ENCODE peak calls at places on chromosome 5, in eight cellular contexts. U is fibroblast of mammary gland, C is neural crest cell, K is fibroblast of lung, A is cardiac muscle cell, E is Calu3, R is fibroblast of the aortic adventitia, P is AG04450. H is an unnamed sample.

GRCh38 chr5:168746893-168747640 is 167.9 kb upstream of the PANK3 start:
- DNase-seq in U (no peak), C (no peak), K (no peak), A (no peak), E (no peak), R (peak), P (no peak), H (no peak)

GRCh38 chr5:176620333-176620981 is 9.9 kb downstream of the SNCB start:
- DNase-seq in U (peak), C (no peak), K (peak), A (no peak), E (no peak), R (no peak), P (no peak), H (no peak)

GRCh38 chr5:164672931-164673694 is 1167.7 kb downstream of the MAT2B start:
- DNase-seq in U (peak), C (no peak), K (peak), A (no peak), E (no peak), R (peak), P (no peak), H (no peak)

GRCh38 chr5:57216714-57217113 is 42.9 kb downstream of the GPBP1 start:
- DNase-seq in U (peak), C (no peak), K (peak), A (no peak), E (no peak), R (peak), P (no peak), H (no peak)

GRCh38 chr5:125399885-125400284 is 653.4 kb upstream of the ZNF608 start:
- DNase-seq in U (no peak), C (no peak), K (no peak), A (no peak), E (no peak), R (no peak), P (no peak), H (no peak)

GRCh38 chr5:62690421-62690820 is 111.8 kb downstream of the LRRC70 start:
- DNase-seq in U (no peak), C (no peak), K (no peak), A (no peak), E (no peak), R (no peak), P (no peak), H (no peak)

GRCh38 chr5:136087961-136088871 is 44.4 kb upstream of the SMAD5 start:
- DNase-seq in U (peak), C (no peak), K (peak), A (no peak), E (peak), R (peak), P (no peak), H (no peak)

GRCh38 chr5:14809369-14810144 is 62.0 kb downstream of the ANKH start:
- DNase-seq in U (peak), C (no peak), K (peak), A (no peak), E (peak), R (peak), P (peak), H (no peak)

GRCh38 chr5:81204205-81204604 is 28.9 kb upstream of the CKMT2 start:
- DNase-seq in U (no peak), C (no peak), K (no peak), A (no peak), E (no peak), R (no peak), P (no peak), H (no peak)

GRCh38 chr5:10724799-10725507 is 36.1 kb downstream of the DAP start:
- DNase-seq in U (peak), C (no peak), K (peak), A (no peak), E (peak), R (peak), P (peak), H (no peak)

GRCh38 chr5:132277971-132278964 is 15.9 kb upstream of the SLC22A4 start:
- DNase-seq in U (no peak), C (no peak), K (no peak), A (peak), E (no peak), R (no peak), P (no peak), H (no peak)
- TF ChIP-seq CTCF in U (no peak), C (no peak), K (no peak), A (no peak), E (no peak), R (no peak), P (no peak), H (no peak)

DNA sequence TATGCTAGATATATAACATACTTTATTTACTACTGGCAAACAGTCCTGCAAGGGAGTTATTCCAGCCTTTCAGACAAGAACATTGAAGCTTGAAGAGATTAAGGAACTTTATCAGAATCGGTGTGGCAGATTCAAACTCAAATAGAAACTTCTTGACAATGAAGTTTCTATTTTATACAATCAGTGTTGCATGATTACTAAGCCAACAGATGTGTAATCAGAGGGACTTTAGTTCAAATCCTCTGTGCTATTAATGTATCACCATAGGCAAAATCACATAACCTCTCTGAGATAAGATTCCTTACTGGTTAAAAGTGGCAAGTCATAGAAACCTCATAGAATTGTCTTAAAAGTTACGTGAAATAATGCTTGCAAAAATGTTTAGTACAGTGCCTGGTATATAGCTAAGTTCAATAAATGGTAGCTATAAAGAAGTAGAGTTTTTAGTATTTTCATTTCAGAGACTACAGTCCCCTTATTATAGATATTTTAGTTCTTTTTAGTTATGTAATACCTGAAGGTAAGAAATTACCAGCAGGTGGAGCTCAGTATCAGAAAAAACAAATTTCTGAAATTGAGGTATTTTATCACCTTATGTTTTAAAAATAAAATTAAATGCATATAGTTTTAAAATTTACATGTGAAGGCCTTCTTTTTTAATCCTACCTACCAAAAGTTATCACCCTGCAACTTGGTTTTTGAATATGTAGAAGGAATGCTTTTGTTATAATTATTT is 172.1 kb downstream of the FER start:
- DNase-seq in U (no peak), C (no peak), K (peak), A (no peak), E (no peak), R (peak), P (no peak), H (no peak)
- TF ChIP-seq CTCF in U (peak), C (peak), K (no peak), A (peak), E (no peak), R (no peak), P (no peak), H (no peak)

DNA sequence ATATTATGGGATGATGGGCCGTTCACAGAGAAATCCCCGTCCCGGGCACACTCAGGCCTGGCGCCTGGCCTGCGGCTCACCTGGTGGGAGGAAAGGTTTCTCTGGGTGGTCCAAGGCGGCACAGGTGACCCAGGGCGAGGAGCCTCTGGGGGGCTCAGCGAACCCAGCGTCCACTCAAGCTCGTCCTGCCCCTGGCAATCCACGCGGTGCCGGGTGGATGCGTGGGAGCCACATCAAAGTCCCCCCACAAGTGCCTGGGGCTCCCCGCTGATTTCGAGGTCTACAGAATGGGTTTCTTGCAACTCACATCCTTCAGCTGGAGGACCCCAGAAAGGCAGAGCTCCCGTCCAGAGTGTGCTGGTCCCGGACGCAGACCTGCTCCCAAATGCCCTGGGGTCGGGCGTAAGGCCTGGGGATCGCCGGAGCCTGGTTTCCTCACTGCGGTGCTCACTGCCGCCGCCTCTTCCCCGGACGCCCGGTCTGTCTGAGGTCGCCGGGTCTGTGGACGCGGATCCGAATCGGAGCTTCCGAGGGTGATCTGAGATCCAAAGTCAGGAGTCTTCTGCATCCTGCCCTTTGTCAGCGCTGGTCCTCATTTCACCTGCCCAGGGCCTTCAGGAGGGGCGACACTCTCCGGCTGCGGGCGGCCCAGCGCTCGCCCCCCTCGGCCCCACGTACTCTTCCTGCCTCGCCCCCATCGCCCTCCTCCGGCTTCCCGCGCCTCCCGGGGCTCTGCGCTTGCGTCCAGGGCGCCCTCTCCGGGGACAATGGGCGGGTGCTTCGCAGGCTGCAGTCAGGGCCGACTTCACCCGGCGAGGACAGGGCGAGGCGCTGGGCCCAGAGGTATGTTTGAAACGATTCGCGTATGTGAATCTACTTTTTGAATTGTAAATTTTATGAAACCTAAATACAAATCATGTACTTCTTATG is 20.0 kb upstream of the RUFY1 start:
- DNase-seq in U (peak), C (peak), K (peak), A (peak), E (no peak), R (no peak), P (no peak), H (peak)
- TF ChIP-seq CTCF in U (no peak), C (no peak), K (no peak), A (peak), E (no peak), R (peak), P (peak), H (no peak)

GRCh38 chr5:91109634-91110033 is 273.5 kb downstream of the ARRDC3 start:
- DNase-seq in U (peak), C (no peak), K (peak), A (no peak), E (no peak), R (peak), P (no peak), H (no peak)
- TF ChIP-seq CTCF in U (peak), C (no peak), K (peak), A (peak), E (no peak), R (peak), P (no peak), H (no peak)

GRCh38 chr5:65151632-65152031 is 330.1 kb downstream of the ADAMTS6 start:
- DNase-seq in U (peak), C (no peak), K (peak), A (no peak), E (no peak), R (no peak), P (no peak), H (no peak)
- TF ChIP-seq CTCF in U (no peak), C (no peak), K (no peak), A (no peak), E (no peak), R (no peak), P (no peak), H (no peak)

DNA sequence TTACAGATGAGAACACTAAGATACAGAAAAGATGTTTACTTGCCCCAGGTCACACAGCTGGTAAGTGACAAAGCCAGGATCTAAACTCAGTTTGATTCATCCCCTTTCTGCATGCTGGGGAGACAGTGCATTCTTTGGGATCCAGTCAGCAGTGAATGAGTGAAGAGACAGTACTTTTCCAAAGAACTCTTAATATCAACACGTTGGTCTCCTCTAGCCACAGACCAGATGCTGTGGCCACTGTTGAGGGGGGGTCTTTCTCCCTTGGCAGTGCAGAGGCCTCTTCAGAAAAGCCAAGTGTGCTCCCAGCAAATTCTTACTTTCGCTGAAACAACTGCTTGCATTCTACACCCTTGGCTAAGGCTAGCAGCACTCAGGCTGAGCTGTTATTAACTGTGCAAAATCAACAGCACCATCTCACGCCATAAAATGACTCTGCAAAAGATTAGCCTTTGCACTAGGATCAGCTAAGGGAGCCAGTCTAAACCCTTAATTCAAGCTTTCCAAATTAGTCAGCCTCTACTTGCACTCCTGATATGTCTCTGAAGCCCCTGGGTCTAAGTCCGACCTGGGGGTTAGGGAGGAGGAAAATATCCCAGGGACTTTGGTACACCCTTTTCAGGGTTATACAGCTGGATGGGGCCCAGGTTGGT is 4.8 kb upstream of the TMEM171 start:
- DNase-seq in U (peak), C (no peak), K (peak), A (no peak), E (no peak), R (peak), P (peak), H (no peak)
- TF ChIP-seq CTCF in U (no peak), C (no peak), K (no peak), A (no peak), E (no peak), R (no peak), P (no peak), H (no peak)